ENCODE peak calls at places on chromosome 11, in eight cellular contexts. One of them, this sample, is unnamed.

GRCh38 chr11:3095712-3096361 is 38.6 kb upstream of the CARS1 start:
- DNase-seq in nephron progenitor cell: no peak
- DNase-seq in NB4: no peak
- DNase-seq in substantia nigra: no peak
- DNase-seq in smooth muscle cell of the brain vasculature: peak; percentile 59
- DNase-seq in Caco-2: no peak
- DNase-seq in stimulated activated CD8-positive, alpha-beta memory T cell treated with anti-CD3 and anti-CD28 coated beads, Interleukin-15, amount 100 ng/mL, for 24 hours: no peak
- DNase-seq in activated T-helper 2 cell treated with anti-CD3 and anti-CD28 coated beads, Interferon-gamma antibody, Interleukin-2, Interleukin-4, amounts not matched to agents 10 μg/mL and 5 μg/mL and 100 μg/mL, durations not matched to agents 14 hours and 24 hours and 36 hours: no peak
- DNase-seq in this sample: no peak

GRCh38 chr11:57321388-57321995 is 3.3 kb downstream of the TNKS1BP1 start:
- DNase-seq in nephron progenitor cell: no peak
- DNase-seq in NB4: no peak
- DNase-seq in substantia nigra: no peak
- DNase-seq in smooth muscle cell of the brain vasculature: no peak
- DNase-seq in Caco-2: no peak
- DNase-seq in stimulated activated CD8-positive, alpha-beta memory T cell treated with anti-CD3 and anti-CD28 coated beads, Interleukin-15, amount 100 ng/mL, for 24 hours: no peak
- DNase-seq in activated T-helper 2 cell treated with anti-CD3 and anti-CD28 coated beads, Interferon-gamma antibody, Interleukin-2, Interleukin-4, amounts not matched to agents 10 μg/mL and 5 μg/mL and 100 μg/mL, durations not matched to agents 14 hours and 24 hours and 36 hours: no peak
- DNase-seq in this sample: no peak

GRCh38 chr11:118438314-118438931 is 2.1 kb downstream of the KMT2A start:
- DNase-seq in nephron progenitor cell: peak; percentile 44
- DNase-seq in NB4: peak; percentile 67
- DNase-seq in substantia nigra: no peak
- DNase-seq in smooth muscle cell of the brain vasculature: peak; percentile 76
- DNase-seq in Caco-2: peak; percentile 36
- DNase-seq in stimulated activated CD8-positive, alpha-beta memory T cell treated with anti-CD3 and anti-CD28 coated beads, Interleukin-15, amount 100 ng/mL, for 24 hours: no peak
- DNase-seq in activated T-helper 2 cell treated with anti-CD3 and anti-CD28 coated beads, Interferon-gamma antibody, Interleukin-2, Interleukin-4, amounts not matched to agents 10 μg/mL and 5 μg/mL and 100 μg/mL, durations not matched to agents 14 hours and 24 hours and 36 hours: peak; percentile 52
- DNase-seq in this sample: no peak

GRCh38 chr11:128399186-128399585 is 188.2 kb downstream of the ETS1 start:
- DNase-seq in nephron progenitor cell: no peak
- DNase-seq in NB4: peak; percentile 28
- DNase-seq in substantia nigra: no peak
- DNase-seq in smooth muscle cell of the brain vasculature: peak; percentile 41
- DNase-seq in Caco-2: no peak
- DNase-seq in stimulated activated CD8-positive, alpha-beta memory T cell treated with anti-CD3 and anti-CD28 coated beads, Interleukin-15, amount 100 ng/mL, for 24 hours: no peak
- DNase-seq in activated T-helper 2 cell treated with anti-CD3 and anti-CD28 coated beads, Interferon-gamma antibody, Interleukin-2, Interleukin-4, amounts not matched to agents 10 μg/mL and 5 μg/mL and 100 μg/mL, durations not matched to agents 14 hours and 24 hours and 36 hours: no peak
- DNase-seq in this sample: no peak

GRCh38 chr11:2751523-2752203 is 51.9 kb upstream of the KCNQ1OT1 start:
- DNase-seq in nephron progenitor cell: no peak
- DNase-seq in NB4: no peak
- DNase-seq in substantia nigra: no peak
- DNase-seq in smooth muscle cell of the brain vasculature: no peak
- DNase-seq in Caco-2: no peak
- DNase-seq in stimulated activated CD8-positive, alpha-beta memory T cell treated with anti-CD3 and anti-CD28 coated beads, Interleukin-15, amount 100 ng/mL, for 24 hours: no peak
- DNase-seq in activated T-helper 2 cell treated with anti-CD3 and anti-CD28 coated beads, Interferon-gamma antibody, Interleukin-2, Interleukin-4, amounts not matched to agents 10 μg/mL and 5 μg/mL and 100 μg/mL, durations not matched to agents 14 hours and 24 hours and 36 hours: no peak
- DNase-seq in this sample: no peak

GRCh38 chr11:102603091-102603490 is 22.0 kb downstream of the MMP20 start:
- DNase-seq in nephron progenitor cell: no peak
- DNase-seq in NB4: no peak
- DNase-seq in substantia nigra: peak; percentile 44
- DNase-seq in smooth muscle cell of the brain vasculature: no peak
- DNase-seq in Caco-2: peak; percentile 27
- DNase-seq in stimulated activated CD8-positive, alpha-beta memory T cell treated with anti-CD3 and anti-CD28 coated beads, Interleukin-15, amount 100 ng/mL, for 24 hours: no peak
- DNase-seq in activated T-helper 2 cell treated with anti-CD3 and anti-CD28 coated beads, Interferon-gamma antibody, Interleukin-2, Interleukin-4, amounts not matched to agents 10 μg/mL and 5 μg/mL and 100 μg/mL, durations not matched to agents 14 hours and 24 hours and 36 hours: no peak
- DNase-seq in this sample: no peak

GRCh38 chr11:78079232-78080083 is at the start of gene NDUFC2:
- DNase-seq in nephron progenitor cell: peak; percentile 73
- DNase-seq in NB4: peak; percentile 93
- DNase-seq in substantia nigra: peak; percentile 74
- DNase-seq in smooth muscle cell of the brain vasculature: peak; percentile 73
- DNase-seq in Caco-2: peak; percentile 87
- DNase-seq in stimulated activated CD8-positive, alpha-beta memory T cell treated with anti-CD3 and anti-CD28 coated beads, Interleukin-15, amount 100 ng/mL, for 24 hours: peak; percentile 28
- DNase-seq in activated T-helper 2 cell treated with anti-CD3 and anti-CD28 coated beads, Interferon-gamma antibody, Interleukin-2, Interleukin-4, amounts not matched to agents 10 μg/mL and 5 μg/mL and 100 μg/mL, durations not matched to agents 14 hours and 24 hours and 36 hours: peak; percentile 64
- DNase-seq in this sample: peak; percentile 81

GRCh38 chr11:62373464-62374110 is 36.3 kb downstream of the ASRGL1 start:
- DNase-seq in nephron progenitor cell: no peak
- DNase-seq in NB4: no peak
- DNase-seq in substantia nigra: no peak
- DNase-seq in smooth muscle cell of the brain vasculature: no peak
- DNase-seq in Caco-2: no peak
- DNase-seq in stimulated activated CD8-positive, alpha-beta memory T cell treated with anti-CD3 and anti-CD28 coated beads, Interleukin-15, amount 100 ng/mL, for 24 hours: no peak
- DNase-seq in activated T-helper 2 cell treated with anti-CD3 and anti-CD28 coated beads, Interferon-gamma antibody, Interleukin-2, Interleukin-4, amounts not matched to agents 10 μg/mL and 5 μg/mL and 100 μg/mL, durations not matched to agents 14 hours and 24 hours and 36 hours: no peak
- DNase-seq in this sample: no peak

GRCh38 chr11:109864834-109865557 is 228.2 kb upstream of the ZC3H12C start:
- DNase-seq in nephron progenitor cell: no peak
- DNase-seq in NB4: no peak
- DNase-seq in substantia nigra: no peak
- DNase-seq in smooth muscle cell of the brain vasculature: no peak
- DNase-seq in Caco-2: no peak
- DNase-seq in stimulated activated CD8-positive, alpha-beta memory T cell treated with anti-CD3 and anti-CD28 coated beads, Interleukin-15, amount 100 ng/mL, for 24 hours: no peak
- DNase-seq in activated T-helper 2 cell treated with anti-CD3 and anti-CD28 coated beads, Interferon-gamma antibody, Interleukin-2, Interleukin-4, amounts not matched to agents 10 μg/mL and 5 μg/mL and 100 μg/mL, durations not matched to agents 14 hours and 24 hours and 36 hours: no peak
- DNase-seq in this sample: no peak

GRCh38 chr11:110968348-110969062 is 256.3 kb upstream of the ARHGAP20 start:
- DNase-seq in nephron progenitor cell: no peak
- DNase-seq in NB4: peak; percentile 54
- DNase-seq in substantia nigra: no peak
- DNase-seq in smooth muscle cell of the brain vasculature: no peak
- DNase-seq in Caco-2: no peak
- DNase-seq in stimulated activated CD8-positive, alpha-beta memory T cell treated with anti-CD3 and anti-CD28 coated beads, Interleukin-15, amount 100 ng/mL, for 24 hours: no peak
- DNase-seq in activated T-helper 2 cell treated with anti-CD3 and anti-CD28 coated beads, Interferon-gamma antibody, Interleukin-2, Interleukin-4, amounts not matched to agents 10 μg/mL and 5 μg/mL and 100 μg/mL, durations not matched to agents 14 hours and 24 hours and 36 hours: no peak
- DNase-seq in this sample: no peak

GRCh38 chr11:48014917-48015316 is 34.6 kb downstream of the PTPRJ start:
- DNase-seq in nephron progenitor cell: no peak
- DNase-seq in NB4: no peak
- DNase-seq in substantia nigra: no peak
- DNase-seq in smooth muscle cell of the brain vasculature: no peak
- DNase-seq in Caco-2: no peak
- DNase-seq in stimulated activated CD8-positive, alpha-beta memory T cell treated with anti-CD3 and anti-CD28 coated beads, Interleukin-15, amount 100 ng/mL, for 24 hours: no peak
- DNase-seq in activated T-helper 2 cell treated with anti-CD3 and anti-CD28 coated beads, Interferon-gamma antibody, Interleukin-2, Interleukin-4, amounts not matched to agents 10 μg/mL and 5 μg/mL and 100 μg/mL, durations not matched to agents 14 hours and 24 hours and 36 hours: no peak
- DNase-seq in this sample: no peak

GRCh38 chr11:102389253-102389652 is 42.2 kb downstream of the BIRC2 start:
- DNase-seq in nephron progenitor cell: no peak
- DNase-seq in NB4: no peak
- DNase-seq in substantia nigra: no peak
- DNase-seq in smooth muscle cell of the brain vasculature: no peak
- DNase-seq in Caco-2: no peak
- DNase-seq in stimulated activated CD8-positive, alpha-beta memory T cell treated with anti-CD3 and anti-CD28 coated beads, Interleukin-15, amount 100 ng/mL, for 24 hours: no peak
- DNase-seq in activated T-helper 2 cell treated with anti-CD3 and anti-CD28 coated beads, Interferon-gamma antibody, Interleukin-2, Interleukin-4, amounts not matched to agents 10 μg/mL and 5 μg/mL and 100 μg/mL, durations not matched to agents 14 hours and 24 hours and 36 hours: no peak
- DNase-seq in this sample: no peak

GRCh38 chr11:92888701-92889100 is 80.8 kb upstream of the MTNR1B start:
- DNase-seq in nephron progenitor cell: no peak
- DNase-seq in NB4: peak; percentile 40
- DNase-seq in substantia nigra: no peak
- DNase-seq in smooth muscle cell of the brain vasculature: no peak
- DNase-seq in Caco-2: no peak
- DNase-seq in stimulated activated CD8-positive, alpha-beta memory T cell treated with anti-CD3 and anti-CD28 coated beads, Interleukin-15, amount 100 ng/mL, for 24 hours: no peak
- DNase-seq in activated T-helper 2 cell treated with anti-CD3 and anti-CD28 coated beads, Interferon-gamma antibody, Interleukin-2, Interleukin-4, amounts not matched to agents 10 μg/mL and 5 μg/mL and 100 μg/mL, durations not matched to agents 14 hours and 24 hours and 36 hours: no peak
- DNase-seq in this sample: no peak

GRCh38 chr11:108597736-108598355 is 4.3 kb upstream of the EXPH5 start:
- DNase-seq in nephron progenitor cell: no peak
- DNase-seq in NB4: no peak
- DNase-seq in substantia nigra: no peak
- DNase-seq in smooth muscle cell of the brain vasculature: no peak
- DNase-seq in Caco-2: no peak
- DNase-seq in stimulated activated CD8-positive, alpha-beta memory T cell treated with anti-CD3 and anti-CD28 coated beads, Interleukin-15, amount 100 ng/mL, for 24 hours: no peak
- DNase-seq in activated T-helper 2 cell treated with anti-CD3 and anti-CD28 coated beads, Interferon-gamma antibody, Interleukin-2, Interleukin-4, amounts not matched to agents 10 μg/mL and 5 μg/mL and 100 μg/mL, durations not matched to agents 14 hours and 24 hours and 36 hours: no peak
- DNase-seq in this sample: no peak

GRCh38 chr11:74466916-74467885 is at the start of gene KCNE3:
- DNase-seq in nephron progenitor cell: peak; percentile 54
- DNase-seq in NB4: peak; percentile 90
- DNase-seq in substantia nigra: no peak
- DNase-seq in smooth muscle cell of the brain vasculature: peak; percentile 29
- DNase-seq in Caco-2: peak; percentile 46
- DNase-seq in stimulated activated CD8-positive, alpha-beta memory T cell treated with anti-CD3 and anti-CD28 coated beads, Interleukin-15, amount 100 ng/mL, for 24 hours: no peak
- DNase-seq in activated T-helper 2 cell treated with anti-CD3 and anti-CD28 coated beads, Interferon-gamma antibody, Interleukin-2, Interleukin-4, amounts not matched to agents 10 μg/mL and 5 μg/mL and 100 μg/mL, durations not matched to agents 14 hours and 24 hours and 36 hours: no peak
- DNase-seq in this sample: no peak

GRCh38 chr11:5694642-5695041 is 5.1 kb downstream of the TRIM22 start:
- DNase-seq in nephron progenitor cell: no peak
- DNase-seq in NB4: no peak
- DNase-seq in substantia nigra: no peak
- DNase-seq in smooth muscle cell of the brain vasculature: no peak
- DNase-seq in Caco-2: no peak
- DNase-seq in stimulated activated CD8-positive, alpha-beta memory T cell treated with anti-CD3 and anti-CD28 coated beads, Interleukin-15, amount 100 ng/mL, for 24 hours: no peak
- DNase-seq in activated T-helper 2 cell treated with anti-CD3 and anti-CD28 coated beads, Interferon-gamma antibody, Interleukin-2, Interleukin-4, amounts not matched to agents 10 μg/mL and 5 μg/mL and 100 μg/mL, durations not matched to agents 14 hours and 24 hours and 36 hours: no peak
- DNase-seq in this sample: no peak

GRCh38 chr11:36508743-36509142 is 1.3 kb downstream of the TRAF6 start:
- DNase-seq in nephron progenitor cell: no peak
- DNase-seq in NB4: no peak
- DNase-seq in substantia nigra: no peak
- DNase-seq in smooth muscle cell of the brain vasculature: no peak
- DNase-seq in Caco-2: no peak
- DNase-seq in stimulated activated CD8-positive, alpha-beta memory T cell treated with anti-CD3 and anti-CD28 coated beads, Interleukin-15, amount 100 ng/mL, for 24 hours: no peak
- DNase-seq in activated T-helper 2 cell treated with anti-CD3 and anti-CD28 coated beads, Interferon-gamma antibody, Interleukin-2, Interleukin-4, amounts not matched to agents 10 μg/mL and 5 μg/mL and 100 μg/mL, durations not matched to agents 14 hours and 24 hours and 36 hours: no peak
- DNase-seq in this sample: no peak

GRCh38 chr11:813037-813436 is 3.3 kb downstream of the RPLP2 start:
- DNase-seq in nephron progenitor cell: no peak
- DNase-seq in NB4: no peak
- DNase-seq in substantia nigra: no peak
- DNase-seq in smooth muscle cell of the brain vasculature: no peak
- DNase-seq in Caco-2: no peak
- DNase-seq in stimulated activated CD8-positive, alpha-beta memory T cell treated with anti-CD3 and anti-CD28 coated beads, Interleukin-15, amount 100 ng/mL, for 24 hours: no peak
- DNase-seq in activated T-helper 2 cell treated with anti-CD3 and anti-CD28 coated beads, Interferon-gamma antibody, Interleukin-2, Interleukin-4, amounts not matched to agents 10 μg/mL and 5 μg/mL and 100 μg/mL, durations not matched to agents 14 hours and 24 hours and 36 hours: no peak
- DNase-seq in this sample: no peak

GRCh38 chr11:21489735-21490134 is 703.1 kb upstream of the ANO5 start:
- DNase-seq in nephron progenitor cell: no peak
- DNase-seq in NB4: no peak
- DNase-seq in substantia nigra: no peak
- DNase-seq in smooth muscle cell of the brain vasculature: no peak
- DNase-seq in Caco-2: no peak
- DNase-seq in stimulated activated CD8-positive, alpha-beta memory T cell treated with anti-CD3 and anti-CD28 coated beads, Interleukin-15, amount 100 ng/mL, for 24 hours: no peak
- DNase-seq in activated T-helper 2 cell treated with anti-CD3 and anti-CD28 coated beads, Interferon-gamma antibody, Interleukin-2, Interleukin-4, amounts not matched to agents 10 μg/mL and 5 μg/mL and 100 μg/mL, durations not matched to agents 14 hours and 24 hours and 36 hours: no peak
- DNase-seq in this sample: no peak

GRCh38 chr11:7955191-7955590 is 10.1 kb downstream of the NLRP10 start:
- DNase-seq in nephron progenitor cell: no peak
- DNase-seq in NB4: no peak
- DNase-seq in substantia nigra: no peak
- DNase-seq in smooth muscle cell of the brain vasculature: no peak
- DNase-seq in Caco-2: no peak
- DNase-seq in stimulated activated CD8-positive, alpha-beta memory T cell treated with anti-CD3 and anti-CD28 coated beads, Interleukin-15, amount 100 ng/mL, for 24 hours: no peak
- DNase-seq in activated T-helper 2 cell treated with anti-CD3 and anti-CD28 coated beads, Interferon-gamma antibody, Interleukin-2, Interleukin-4, amounts not matched to agents 10 μg/mL and 5 μg/mL and 100 μg/mL, durations not matched to agents 14 hours and 24 hours and 36 hours: no peak
- DNase-seq in this sample: no peak

GRCh38 chr11:98564233-98564632 is 456.5 kb upstream of the CNTN5 start:
- DNase-seq in nephron progenitor cell: no peak
- DNase-seq in NB4: no peak
- DNase-seq in substantia nigra: no peak
- DNase-seq in smooth muscle cell of the brain vasculature: no peak
- DNase-seq in Caco-2: no peak
- DNase-seq in stimulated activated CD8-positive, alpha-beta memory T cell treated with anti-CD3 and anti-CD28 coated beads, Interleukin-15, amount 100 ng/mL, for 24 hours: no peak
- DNase-seq in activated T-helper 2 cell treated with anti-CD3 and anti-CD28 coated beads, Interferon-gamma antibody, Interleukin-2, Interleukin-4, amounts not matched to agents 10 μg/mL and 5 μg/mL and 100 μg/mL, durations not matched to agents 14 hours and 24 hours and 36 hours: no peak
- DNase-seq in this sample: no peak

GRCh38 chr11:80107415-80107814 is 666.6 kb upstream of the TENM4 start:
- DNase-seq in nephron progenitor cell: no peak
- DNase-seq in NB4: no peak
- DNase-seq in substantia nigra: no peak
- DNase-seq in smooth muscle cell of the brain vasculature: no peak
- DNase-seq in Caco-2: no peak
- DNase-seq in stimulated activated CD8-positive, alpha-beta memory T cell treated with anti-CD3 and anti-CD28 coated beads, Interleukin-15, amount 100 ng/mL, for 24 hours: no peak
- DNase-seq in activated T-helper 2 cell treated with anti-CD3 and anti-CD28 coated beads, Interferon-gamma antibody, Interleukin-2, Interleukin-4, amounts not matched to agents 10 μg/mL and 5 μg/mL and 100 μg/mL, durations not matched to agents 14 hours and 24 hours and 36 hours: no peak
- DNase-seq in this sample: no peak

GRCh38 chr11:74696932-74697687 is 34.1 kb downstream of the CHRDL2 start:
- DNase-seq in nephron progenitor cell: peak; percentile 36
- DNase-seq in NB4: no peak
- DNase-seq in substantia nigra: no peak
- DNase-seq in smooth muscle cell of the brain vasculature: no peak
- DNase-seq in Caco-2: peak; percentile 18
- DNase-seq in stimulated activated CD8-positive, alpha-beta memory T cell treated with anti-CD3 and anti-CD28 coated beads, Interleukin-15, amount 100 ng/mL, for 24 hours: no peak
- DNase-seq in activated T-helper 2 cell treated with anti-CD3 and anti-CD28 coated beads, Interferon-gamma antibody, Interleukin-2, Interleukin-4, amounts not matched to agents 10 μg/mL and 5 μg/mL and 100 μg/mL, durations not matched to agents 14 hours and 24 hours and 36 hours: no peak
- DNase-seq in this sample: peak; percentile 90